ENCODE peak calls at places on chromosomes 16 and 17, in five cellular contexts. One of them, this sample, is unnamed.

GRCh38 chr17:80475949-80476876 is at the start of gene NPTX1:
- DNase-seq in tibial artery: no peak
- DNase-seq in left lung: no peak
- DNase-seq in fibroblast of pulmonary artery: no peak
- DNase-seq in A549: peak; percentile 55
- DNase-seq in this sample: peak; percentile 40

GRCh38 chr17:3986270-3986938 is 22.2 kb upstream of the ATP2A3 start:
- DNase-seq in tibial artery: no peak
- DNase-seq in left lung: no peak
- DNase-seq in fibroblast of pulmonary artery: no peak
- DNase-seq in A549: no peak
- DNase-seq in this sample: peak; percentile 58

GRCh38 chr17:77609553-77610517 is 348.7 kb upstream of the TNRC6C start:
- DNase-seq in tibial artery: peak; percentile 60
- DNase-seq in left lung: no peak
- DNase-seq in fibroblast of pulmonary artery: no peak
- DNase-seq in A549: no peak
- DNase-seq in this sample: no peak

GRCh38 chr16:85234310-85235235 is 122.3 kb upstream of the CIBAR2 start:
- DNase-seq in tibial artery: peak; percentile 66
- DNase-seq in left lung: peak; percentile 53
- DNase-seq in fibroblast of pulmonary artery: peak; percentile 73
- DNase-seq in A549: peak; percentile 37
- DNase-seq in this sample: no peak

GRCh38 chr16:50526249-50526648 is 21.9 kb upstream of the NKD1 start:
- DNase-seq in tibial artery: no peak
- DNase-seq in left lung: no peak
- DNase-seq in fibroblast of pulmonary artery: no peak
- DNase-seq in A549: no peak
- DNase-seq in this sample: no peak

GRCh38 chr17:7838291-7839075 is 4.5 kb downstream of the KDM6B start:
- DNase-seq in tibial artery: no peak
- DNase-seq in left lung: peak; percentile 55
- DNase-seq in fibroblast of pulmonary artery: peak; percentile 86
- DNase-seq in A549: peak; percentile 66
- DNase-seq in this sample: peak; percentile 40

GRCh38 chr17:40518401-40519088 is 17.1 kb upstream of the TNS4 start:
- DNase-seq in tibial artery: no peak
- DNase-seq in left lung: peak; percentile 44
- DNase-seq in fibroblast of pulmonary artery: no peak
- DNase-seq in A549: peak; percentile 88
- DNase-seq in this sample: peak; percentile 91

GRCh38 chr16:86931410-86931941 is 353.1 kb downstream of the FOXL1 start:
- DNase-seq in tibial artery: peak; percentile 47
- DNase-seq in left lung: no peak
- DNase-seq in fibroblast of pulmonary artery: peak; percentile 93
- DNase-seq in A549: no peak
- DNase-seq in this sample: peak; percentile 54

GRCh38 chr17:46977348-46977747 is 1.7 kb downstream of the RPRML start:
- DNase-seq in tibial artery: no peak
- DNase-seq in left lung: no peak
- DNase-seq in fibroblast of pulmonary artery: peak; percentile 39
- DNase-seq in A549: peak; percentile 89
- DNase-seq in this sample: peak; percentile 61

GRCh38 chr17:60716766-60717165 is 39.1 kb downstream of the BCAS3 start:
- DNase-seq in tibial artery: no peak
- DNase-seq in left lung: no peak
- DNase-seq in fibroblast of pulmonary artery: no peak
- DNase-seq in A549: no peak
- DNase-seq in this sample: no peak

GRCh38 chr16:61730997-61731396 is 305.2 kb downstream of the CDH8 start:
- DNase-seq in tibial artery: no peak
- DNase-seq in left lung: no peak
- DNase-seq in fibroblast of pulmonary artery: no peak
- DNase-seq in A549: no peak
- DNase-seq in this sample: no peak

GRCh38 chr16:16067127-16067526 is 117.7 kb downstream of the ABCC1 start:
- DNase-seq in tibial artery: peak; percentile 59
- DNase-seq in left lung: no peak
- DNase-seq in fibroblast of pulmonary artery: no peak
- DNase-seq in A549: no peak
- DNase-seq in this sample: no peak

GRCh38 chr16:13101828-13102227 is 200.4 kb downstream of the SHISA9 start:
- DNase-seq in tibial artery: no peak
- DNase-seq in left lung: no peak
- DNase-seq in fibroblast of pulmonary artery: no peak
- DNase-seq in A549: no peak
- DNase-seq in this sample: no peak

GRCh38 chr16:10349851-10350250 is 36.0 kb upstream of the ATF7IP2 start:
- DNase-seq in tibial artery: no peak
- DNase-seq in left lung: no peak
- DNase-seq in fibroblast of pulmonary artery: no peak
- DNase-seq in A549: no peak
- DNase-seq in this sample: no peak

GRCh38 chr17:72424505-72425117 is 303.8 kb downstream of the SOX9 start:
- DNase-seq in tibial artery: no peak
- DNase-seq in left lung: no peak
- DNase-seq in fibroblast of pulmonary artery: no peak
- DNase-seq in A549: no peak
- DNase-seq in this sample: no peak

GRCh38 chr16:26263406-26263805 is 571.6 kb downstream of the HS3ST4 start:
- DNase-seq in tibial artery: no peak
- DNase-seq in left lung: no peak
- DNase-seq in fibroblast of pulmonary artery: no peak
- DNase-seq in A549: no peak
- DNase-seq in this sample: no peak

GRCh38 chr17:30376621-30377452 is 1.9 kb upstream of the CPD start:
- DNase-seq in tibial artery: no peak
- DNase-seq in left lung: no peak
- DNase-seq in fibroblast of pulmonary artery: peak; percentile 93
- DNase-seq in A549: peak; percentile 64
- DNase-seq in this sample: peak; percentile 63

GRCh38 chr17:80254396-80255241 is 6.0 kb upstream of the RNF213 start:
- DNase-seq in tibial artery: peak; percentile 33
- DNase-seq in left lung: peak; percentile 74
- DNase-seq in fibroblast of pulmonary artery: peak; percentile 83
- DNase-seq in A549: peak; percentile 99
- DNase-seq in this sample: peak; percentile 91

GRCh38 chr16:87342504-87342903 is 25.3 kb upstream of the C16orf95 start:
- DNase-seq in tibial artery: no peak
- DNase-seq in left lung: no peak
- DNase-seq in fibroblast of pulmonary artery: no peak
- DNase-seq in A549: no peak
- DNase-seq in this sample: no peak

GRCh38 chr17:29954405-29954804 is 13.0 kb downstream of the EFCAB5 start:
- DNase-seq in tibial artery: no peak
- DNase-seq in left lung: no peak
- DNase-seq in fibroblast of pulmonary artery: no peak
- DNase-seq in A549: no peak
- DNase-seq in this sample: no peak

GRCh38 chr16:31458073-31458834 is 1.0 kb upstream of the ARMC5 start:
- DNase-seq in tibial artery: peak; percentile 51
- DNase-seq in left lung: peak; percentile 70
- DNase-seq in fibroblast of pulmonary artery: peak; percentile 46
- DNase-seq in A549: peak; percentile 60
- DNase-seq in this sample: peak; percentile 65

GRCh38 chr16:1285669-1286491 is 23.6 kb upstream of the UBE2I start:
- DNase-seq in tibial artery: no peak
- DNase-seq in left lung: no peak
- DNase-seq in fibroblast of pulmonary artery: no peak
- DNase-seq in A549: no peak
- DNase-seq in this sample: no peak

GRCh38 chr16:87535855-87536794 is 43.3 kb upstream of the ZCCHC14 start:
- DNase-seq in tibial artery: no peak
- DNase-seq in left lung: no peak
- DNase-seq in fibroblast of pulmonary artery: no peak
- DNase-seq in A549: no peak
- DNase-seq in this sample: no peak

GRCh38 chr17:30256756-30257506 is 21.4 kb upstream of the SLC6A4 start:
- DNase-seq in tibial artery: no peak
- DNase-seq in left lung: no peak
- DNase-seq in fibroblast of pulmonary artery: peak; percentile 67
- DNase-seq in A549: no peak
- DNase-seq in this sample: peak; percentile 27

GRCh38 chr16:87335968-87336849 is 19.0 kb upstream of the C16orf95 start:
- DNase-seq in tibial artery: no peak
- DNase-seq in left lung: no peak
- DNase-seq in fibroblast of pulmonary artery: no peak
- DNase-seq in A549: no peak
- DNase-seq in this sample: no peak

GRCh38 chr17:13626703-13627102 is 25.0 kb upstream of the HS3ST3A1 start:
- DNase-seq in tibial artery: no peak
- DNase-seq in left lung: no peak
- DNase-seq in fibroblast of pulmonary artery: peak; percentile 46
- DNase-seq in A549: no peak
- DNase-seq in this sample: peak; percentile 18

GRCh38 chr17:45895969-45896793 is 1.8 kb downstream of the MAPT start:
- DNase-seq in tibial artery: no peak
- DNase-seq in left lung: no peak
- DNase-seq in fibroblast of pulmonary artery: no peak
- DNase-seq in A549: peak; percentile 45
- DNase-seq in this sample: no peak

GRCh38 chr16:4123617-4124300 is 7.5 kb upstream of the ADCY9 start:
- DNase-seq in tibial artery: no peak
- DNase-seq in left lung: no peak
- DNase-seq in fibroblast of pulmonary artery: no peak
- DNase-seq in A549: no peak
- DNase-seq in this sample: peak; percentile 38

GRCh38 chr17:51901242-51901641 is 257.3 kb downstream of the CA10 start:
- DNase-seq in tibial artery: no peak
- DNase-seq in left lung: no peak
- DNase-seq in fibroblast of pulmonary artery: no peak
- DNase-seq in A549: no peak
- DNase-seq in this sample: no peak

GRCh38 chr16:59047114-59047513 is 313.0 kb upstream of the GOT2 start:
- DNase-seq in tibial artery: no peak
- DNase-seq in left lung: no peak
- DNase-seq in fibroblast of pulmonary artery: no peak
- DNase-seq in A549: peak; percentile 6
- DNase-seq in this sample: no peak

DNA sequence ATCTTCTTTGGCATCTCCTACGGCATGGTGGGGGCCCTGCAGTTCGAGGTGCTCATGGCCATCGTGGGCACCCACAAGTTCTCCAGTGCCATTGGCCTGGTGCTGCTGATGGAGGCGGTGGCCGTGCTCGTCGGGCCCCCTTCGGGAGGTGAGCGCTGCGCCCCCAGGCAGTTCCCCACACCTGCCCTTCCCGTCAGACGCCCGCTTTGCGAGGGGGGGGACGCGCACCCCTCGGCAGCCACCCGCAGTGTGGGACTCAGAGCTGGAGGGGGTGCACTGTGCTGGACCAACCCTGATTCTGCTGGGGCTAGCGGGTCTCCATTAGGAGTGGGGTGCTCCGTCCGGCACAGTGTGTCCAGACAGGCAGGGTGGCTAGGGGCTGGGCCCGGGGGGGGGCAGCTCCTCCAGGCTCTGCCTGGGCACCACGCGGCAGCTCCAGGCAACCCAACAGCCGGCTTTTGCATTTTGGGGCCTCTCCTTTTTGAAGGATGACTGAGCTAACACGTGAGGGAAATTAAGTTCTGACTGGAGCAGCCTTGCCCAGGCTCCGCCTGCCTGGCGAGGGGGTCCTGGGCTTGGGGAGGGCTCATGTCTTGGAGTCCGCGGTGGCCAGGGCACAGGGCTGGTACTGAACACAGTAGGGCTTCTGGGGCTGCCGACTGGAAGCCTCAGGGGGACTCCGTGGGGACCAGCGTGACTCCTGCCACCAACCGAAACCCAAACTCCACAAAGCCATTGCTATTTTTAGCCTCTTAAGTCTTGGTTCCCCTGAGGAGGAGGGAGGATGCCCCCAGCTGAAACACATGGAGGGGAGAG is 9.1 kb downstream of the SLC16A3 start:
- DNase-seq in tibial artery: no peak
- DNase-seq in left lung: no peak
- DNase-seq in fibroblast of pulmonary artery: no peak
- DNase-seq in A549: no peak
- DNase-seq in this sample: no peak
- H3K4me3 ChIP-seq in tibial artery: peak overlapping the region; percentile 33
- H3K4me3 ChIP-seq in left lung: peak overlapping the region; percentile 1
- H3K4me3 ChIP-seq in fibroblast of pulmonary artery: no peak overlapping the region
- H3K4me3 ChIP-seq in A549: no peak overlapping the region
- H3K4me3 ChIP-seq in this sample: no peak overlapping the region

GRCh38 chr17:73595068-73595865 is 49.0 kb downstream of the SDK2 start:
- DNase-seq in tibial artery: no peak
- DNase-seq in left lung: no peak
- DNase-seq in fibroblast of pulmonary artery: no peak
- DNase-seq in A549: no peak
- DNase-seq in this sample: peak; percentile 36
- TF ChIP-seq CTCF in tibial artery: peak; percentile 18
- TF ChIP-seq CTCF in left lung: peak; percentile 31
- TF ChIP-seq CTCF in fibroblast of pulmonary artery: no peak
- TF ChIP-seq CTCF in A549: peak; percentile 34
- TF ChIP-seq CTCF in this sample: peak; percentile 56

GRCh38 chr17:39057807-39058206 is 90.6 kb upstream of the FBXO47 start:
- DNase-seq in tibial artery: no peak
- DNase-seq in left lung: no peak
- DNase-seq in fibroblast of pulmonary artery: no peak
- DNase-seq in A549: no peak
- DNase-seq in this sample: no peak
- H3K4me3 ChIP-seq in tibial artery: peak overlapping the region; percentile 51
- H3K4me3 ChIP-seq in left lung: peak overlapping the region; percentile 53
- H3K4me3 ChIP-seq in fibroblast of pulmonary artery: no peak overlapping the region
- H3K4me3 ChIP-seq in A549: no peak overlapping the region
- H3K4me3 ChIP-seq in this sample: peak overlapping the region; percentile 91

GRCh38 chr17:59151007-59151406 is 4.0 kb downstream of the SKA2 start:
- DNase-seq in tibial artery: no peak
- DNase-seq in left lung: no peak
- DNase-seq in fibroblast of pulmonary artery: no peak
- DNase-seq in A549: no peak
- DNase-seq in this sample: no peak
- TF ChIP-seq CTCF in tibial artery: no peak
- TF ChIP-seq CTCF in left lung: no peak
- TF ChIP-seq CTCF in fibroblast of pulmonary artery: no peak
- TF ChIP-seq CTCF in A549: no peak
- TF ChIP-seq CTCF in this sample: no peak

DNA sequence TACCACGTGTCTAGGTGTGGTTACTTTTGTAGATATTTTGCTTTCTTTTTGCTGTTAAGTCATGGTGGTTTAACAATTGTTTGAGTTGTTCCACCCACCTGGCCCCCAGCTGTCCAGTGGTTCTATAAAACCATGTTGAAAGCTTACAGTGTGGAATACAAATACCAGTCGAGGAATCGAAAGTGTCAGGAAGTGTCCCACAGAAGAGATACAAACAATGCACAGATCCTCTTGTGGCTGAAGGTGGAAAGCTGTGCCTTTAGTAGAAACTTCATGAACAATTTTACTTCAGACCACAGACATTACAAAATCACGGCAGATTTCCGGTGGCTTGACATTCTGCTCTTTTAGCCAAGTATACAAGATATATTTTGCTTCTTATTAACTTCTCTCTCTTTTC is 782.4 kb upstream of the SOX9 start:
- DNase-seq in tibial artery: no peak
- DNase-seq in left lung: no peak
- DNase-seq in fibroblast of pulmonary artery: peak; percentile 36
- DNase-seq in A549: peak; percentile 20
- DNase-seq in this sample: peak; percentile 40
- H3K4me3 ChIP-seq in tibial artery: no peak overlapping the region
- H3K4me3 ChIP-seq in left lung: peak overlapping the region; percentile 11
- H3K4me3 ChIP-seq in fibroblast of pulmonary artery: no peak overlapping the region
- H3K4me3 ChIP-seq in A549: peak overlapping the region; percentile 6
- H3K4me3 ChIP-seq in this sample: no peak overlapping the region

GRCh38 chr16:82439678-82440293 is 187.0 kb upstream of the CDH13 start:
- DNase-seq in tibial artery: no peak
- DNase-seq in left lung: no peak
- DNase-seq in fibroblast of pulmonary artery: peak; percentile 14
- DNase-seq in A549: no peak
- DNase-seq in this sample: peak; percentile 13
- TF ChIP-seq CTCF in tibial artery: peak; percentile 11
- TF ChIP-seq CTCF in left lung: no peak
- TF ChIP-seq CTCF in fibroblast of pulmonary artery: peak; percentile 54
- TF ChIP-seq CTCF in A549: no peak
- TF ChIP-seq CTCF in this sample: peak; percentile 53

This sample was measured in epithelial cell of esophagus.